ENCODE peak calls at places on chromosomes 13 and 19, in four cellular contexts. V is upper lobe of left lung, H is ovary, T is stomach. R is an unnamed sample.

GRCh38 chr13:24228852-24229458 is 68.4 kb downstream of the SPATA13 start:
- DNase-seq in V (no peak), H (no peak), T (no peak), R (no peak)

GRCh38 chr13:85666356-85666755 is 132.9 kb downstream of the SLITRK6 start:
- DNase-seq in V (no peak), H (no peak), T (no peak), R (no peak)

GRCh38 chr13:75788494-75788991 is 152.4 kb downstream of the LMO7 start:
- DNase-seq in V (peak), H (no peak), T (peak), R (no peak)

GRCh38 chr13:20492641-20493040 is 33.0 kb downstream of the CRYL1 start:
- DNase-seq in V (no peak), H (no peak), T (no peak), R (no peak)

GRCh38 chr13:102693781-102694180 is 1.1 kb downstream of the METTL21C start:
- DNase-seq in V (no peak), H (no peak), T (no peak), R (no peak)

GRCh38 chr19:30512748-30513389 is 140.7 kb downstream of the ZNF536 start:
- DNase-seq in V (no peak), H (no peak), T (no peak), R (no peak)

GRCh38 chr19:2053601-2054389 is 2.8 kb upstream of the MKNK2 start:
- DNase-seq in V (peak), H (peak), T (peak), R (no peak)

GRCh38 chr13:98524391-98524790 is 52.5 kb downstream of the STK24 start:
- DNase-seq in V (no peak), H (no peak), T (no peak), R (no peak)

GRCh38 chr19:38089440-38089839 is 134.6 kb downstream of the DPF1 start:
- DNase-seq in V (no peak), H (no peak), T (no peak), R (no peak)

GRCh38 chr19:51978882-51979281 is 7.8 kb downstream of the ZNF350 start:
- DNase-seq in V (no peak), H (no peak), T (no peak), R (no peak)

GRCh38 chr13:79171131-79172061 is 234.7 kb downstream of the RBM26 start:
- DNase-seq in V (no peak), H (no peak), T (no peak), R (no peak)

GRCh38 chr19:14337510-14337909 is 43.7 kb upstream of the ADGRE5 start:
- DNase-seq in V (no peak), H (no peak), T (peak), R (no peak)

GRCh38 chr13:34208326-34208725 is 390.4 kb downstream of the RFC3 start:
- DNase-seq in V (no peak), H (no peak), T (no peak), R (no peak)

GRCh38 chr13:34207872-34208271 is 389.9 kb downstream of the RFC3 start:
- DNase-seq in V (no peak), H (no peak), T (no peak), R (no peak)

DNA sequence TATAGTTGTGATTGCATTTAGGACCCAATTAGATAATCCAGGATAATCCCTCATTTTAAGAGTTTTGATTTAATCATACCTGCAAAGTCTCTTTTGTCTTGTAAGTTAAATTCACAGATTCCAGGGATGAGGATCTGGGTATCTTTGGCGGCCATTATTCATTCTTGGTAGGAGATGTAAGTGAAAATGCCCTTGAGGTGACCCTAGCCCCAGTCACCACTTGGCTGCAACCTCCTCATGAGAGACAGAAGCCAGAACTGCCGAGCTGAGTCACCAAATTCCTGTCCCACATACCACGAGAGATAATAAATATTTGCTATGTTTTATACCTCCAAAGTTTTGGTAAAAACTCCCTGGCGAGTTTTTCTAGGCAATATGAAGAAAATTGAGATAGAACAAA is 389.4 kb downstream of the RFC3 start:
- DNase-seq in V (no peak), H (no peak), T (no peak), R (no peak)
- TF ChIP-seq EP300 in V (no peak), H (no peak), T (no peak), R (no peak)

GRCh38 chr13:37059136-37059847 is at the start of gene SUPT20H:
- DNase-seq in V (peak), H (peak), T (peak), R (peak)
- TF ChIP-seq EP300 in V (no peak), H (no peak), T (peak), R (no peak)

GRCh38 chr13:57003682-57004081 is 137.0 kb upstream of the PRR20A start:
- DNase-seq in V (no peak), H (no peak), T (no peak), R (no peak)
- TF ChIP-seq EP300 in V (no peak), H (no peak), T (no peak), R (no peak)

GRCh38 chr19:12064266-12065099 is at the start of gene ZNF844:
- DNase-seq in V (peak), H (peak), T (peak), R (peak)
- TF ChIP-seq EP300 in V (no peak), H (no peak), T (no peak), R (no peak)

GRCh38 chr13:42405665-42406390 is 133.9 kb downstream of the AKAP11 start:
- DNase-seq in V (no peak), H (no peak), T (no peak), R (no peak)
- TF ChIP-seq EP300 in V (no peak), H (no peak), T (no peak), R (no peak)

R was measured in esophagus muscularis mucosa.